ENCODE peak calls at places on chromosomes 4 and X, in six cellular contexts. C is mesothelial cell of epicardium; F is CD8-positive, alpha-beta T cell; O is tibial nerve; X is A549; H is neural crest cell. Z is an unnamed sample.

GRCh38 chrX:151871244-151871643 is 41.4 kb upstream of the MAGEA4 start:
- DNase-seq in X (peak), H (no peak), C (no peak), F (no peak), O (no peak), Z (no peak)

GRCh38 chr4:126957555-126958440 is 675.0 kb upstream of the INTU start:
- DNase-seq in C (no peak), H (no peak), O (no peak), F (no peak), X (no peak), Z (no peak)

GRCh38 chr4:80208606-80209005 is 11.3 kb downstream of the PRDM8 start:
- DNase-seq in C (no peak), X (no peak), O (no peak), H (no peak), F (no peak), Z (no peak)

GRCh38 chr4:106687026-106687425 is 318.4 kb upstream of the GIMD1 start:
- DNase-seq in X (no peak), C (no peak), F (no peak), H (no peak), O (no peak), Z (no peak)

GRCh38 chr4:73021634-73022033 is 47.9 kb downstream of the COX18 start:
- DNase-seq in C (no peak), X (peak), H (no peak), O (no peak), F (no peak), Z (no peak)

GRCh38 chr4:68654946-68655721 is 15.3 kb downstream of the UGT2B15 start:
- DNase-seq in O (no peak), F (no peak), X (no peak), H (no peak), C (no peak), Z (no peak)

GRCh38 chr4:51831133-51831532 is 11.8 kb upstream of the DCUN1D4 start:
- DNase-seq in F (peak), O (peak), C (no peak), H (peak), X (peak), Z (peak)

GRCh38 chr4:6192245-6192644 is 8.1 kb downstream of the JAKMIP1 start:
- DNase-seq in X (no peak), F (no peak), H (no peak), C (no peak), O (no peak), Z (no peak)

GRCh38 chr4:40471923-40472322 is 136.8 kb downstream of the CHRNA9 start:
- DNase-seq in X (no peak), F (no peak), H (no peak), O (no peak), C (no peak), Z (no peak)

GRCh38 chr4:153766758-153767157 is 6.9 kb upstream of the RNF175 start:
- DNase-seq in X (no peak), F (no peak), C (no peak), O (no peak), H (no peak), Z (no peak)

GRCh38 chr4:153765836-153766235 is 6.0 kb upstream of the RNF175 start:
- DNase-seq in H (no peak), C (no peak), F (no peak), O (no peak), X (no peak), Z (no peak)

GRCh38 chr4:153759407-153760226 is at the start of gene RNF175:
- DNase-seq in H (no peak), C (peak), F (no peak), X (no peak), O (no peak), Z (peak)

GRCh38 chr4:153764611-153765368 is 5.0 kb upstream of the RNF175 start:
- DNase-seq in X (no peak), H (no peak), F (no peak), O (no peak), C (no peak), Z (no peak)

GRCh38 chr4:153763404-153763803 is 3.6 kb upstream of the RNF175 start:
- DNase-seq in H (no peak), C (no peak), X (no peak), F (no peak), O (no peak), Z (no peak)
- TF ChIP-seq CTCF in H (peak), C (no peak), X (no peak), F (no peak), O (no peak), Z (peak)

GRCh38 chrX:140360284-140360683 is 144.6 kb downstream of the SOX3 start:
- DNase-seq in F (no peak), X (no peak), C (no peak), O (no peak), H (no peak), Z (no peak)

GRCh38 chrX:140355922-140356321 is 148.9 kb downstream of the SOX3 start:
- DNase-seq in O (no peak), C (no peak), X (no peak), F (no peak), H (no peak), Z (no peak)

DNA sequence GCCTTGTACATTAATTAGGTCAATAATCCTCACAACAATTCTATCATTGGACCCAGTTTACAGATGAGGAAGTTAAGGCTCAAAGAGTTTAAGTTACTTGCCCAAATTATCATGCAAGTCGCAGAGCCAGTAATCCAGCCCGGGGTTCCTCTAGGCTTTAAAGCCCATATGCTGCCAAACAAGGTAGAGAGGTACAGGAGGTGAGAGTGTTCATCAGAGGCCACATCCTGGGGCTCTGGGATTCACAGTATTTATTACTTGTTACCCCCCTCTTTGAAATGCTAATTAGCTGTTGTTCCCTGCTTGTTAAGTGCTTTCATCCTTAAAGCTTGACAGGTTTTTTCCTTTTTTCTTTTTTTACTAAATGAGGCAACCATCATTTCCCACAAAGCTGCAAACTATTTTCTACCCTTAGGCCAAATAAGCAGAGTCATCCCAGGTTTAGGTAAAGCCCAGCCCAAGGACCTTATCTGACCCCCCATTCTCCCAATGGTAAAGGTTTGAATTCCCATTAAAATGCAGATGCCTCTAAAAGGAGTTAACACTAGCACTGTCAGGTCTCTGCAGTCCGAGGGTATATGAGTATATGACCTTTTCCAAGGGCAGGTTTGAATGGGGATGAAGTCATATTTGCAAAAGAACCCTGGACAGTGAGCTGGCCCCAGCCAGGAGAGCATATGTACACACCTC is 150.3 kb downstream of the SOX3 start:
- DNase-seq in C (no peak), H (no peak), X (no peak), F (no peak), O (no peak), Z (no peak)
- TF ChIP-seq CTCF in C (no peak), H (no peak), X (no peak), F (no peak), O (no peak), Z (no peak)

GRCh38 chr4:83074086-83074704 is 39.2 kb downstream of the COPS4 start:
- DNase-seq in O (peak), H (peak), F (peak), C (no peak), X (peak), Z (no peak)
- TF ChIP-seq CTCF in O (peak), H (peak), F (peak), C (peak), X (peak), Z (peak)

GRCh38 chr4:185145572-185145971 is 2.5 kb downstream of the SLC25A4 start:
- DNase-seq in C (no peak), O (no peak), X (no peak), F (no peak), H (no peak), Z (no peak)

GRCh38 chr4:185142911-185143595 is at the start of gene SLC25A4:
- DNase-seq in C (peak), X (peak), H (peak), O (peak), F (peak), Z (peak)

GRCh38 chr4:185142563-185142910 is 529 bp upstream of the SLC25A4 start:
- DNase-seq in C (no peak), H (no peak), O (no peak), X (no peak), F (no peak), Z (no peak)

GRCh38 chr4:185143596-185143969 is 517 bp downstream of the SLC25A4 start:
- DNase-seq in X (peak), C (no peak), O (no peak), F (peak), H (no peak), Z (no peak)

DNA sequence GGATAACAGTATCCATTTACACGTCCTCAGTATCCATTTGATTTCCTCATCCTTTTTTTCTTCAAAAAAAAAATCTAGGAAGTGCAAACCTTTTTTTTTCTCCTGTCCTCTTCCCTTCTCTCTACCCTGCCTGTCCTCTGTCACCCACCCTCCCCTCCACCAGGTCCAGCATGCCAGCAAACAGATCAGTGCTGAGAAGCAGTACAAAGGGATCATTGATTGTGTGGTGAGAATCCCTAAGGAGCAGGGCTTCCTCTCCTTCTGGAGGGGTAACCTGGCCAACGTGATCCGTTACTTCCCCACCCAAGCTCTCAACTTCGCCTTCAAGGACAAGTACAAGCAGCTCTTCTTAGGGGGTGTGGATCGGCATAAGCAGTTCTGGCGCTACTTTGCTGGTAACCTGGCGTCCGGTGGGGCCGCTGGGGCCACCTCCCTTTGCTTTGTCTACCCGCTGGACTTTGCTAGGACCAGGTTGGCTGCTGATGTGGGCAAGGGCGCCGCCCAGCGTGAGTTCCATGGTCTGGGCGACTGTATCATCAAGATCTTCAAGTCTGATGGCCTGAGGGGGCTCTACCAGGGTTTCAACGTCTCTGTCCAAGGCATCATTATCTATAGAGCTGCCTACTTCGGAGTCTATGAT is 1.7 kb downstream of the SLC25A4 start:
- DNase-seq in H (no peak), O (no peak), C (no peak), F (no peak), X (no peak), Z (no peak)
- TF ChIP-seq CTCF in H (no peak), O (no peak), C (no peak), F (no peak), X (no peak), Z (no peak)

GRCh38 chr4:57305836-57306235 is 195.7 kb upstream of the IGFBP7 start:
- DNase-seq in F (no peak), C (no peak), O (no peak), H (no peak), X (no peak), Z (no peak)

GRCh38 chr4:57308301-57308700 is 198.1 kb upstream of the IGFBP7 start:
- DNase-seq in F (no peak), X (no peak), O (no peak), H (no peak), C (no peak), Z (no peak)

GRCh38 chr4:57303012-57303751 is 193.0 kb upstream of the IGFBP7 start:
- DNase-seq in H (no peak), X (peak), O (no peak), C (no peak), F (no peak), Z (no peak)
- TF ChIP-seq CTCF in H (no peak), X (no peak), O (no peak), C (no peak), F (no peak), Z (no peak)

DNA sequence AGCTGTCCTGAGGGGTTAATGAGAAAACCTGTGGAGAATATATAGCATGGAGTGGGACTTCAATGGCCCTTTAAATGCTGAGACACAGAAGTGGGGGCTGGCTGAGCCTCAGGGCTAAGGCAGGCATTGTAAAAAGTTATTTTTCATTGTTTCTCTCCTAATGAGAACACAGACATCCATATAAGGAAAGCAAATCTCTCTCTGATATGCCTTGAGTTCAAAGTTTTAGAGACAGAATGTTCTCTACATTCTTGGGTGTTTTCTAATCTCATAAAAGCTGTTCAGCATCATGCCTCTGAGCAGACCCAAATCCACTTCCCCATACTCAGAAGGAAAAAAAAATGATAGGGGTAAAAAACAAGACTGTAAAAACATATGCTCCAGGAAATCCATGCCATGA is 16.8 kb upstream of the RAB40A start:
- DNase-seq in H (no peak), X (no peak), C (no peak), O (no peak), F (no peak), Z (no peak)
- TF ChIP-seq CTCF in H (no peak), X (no peak), C (no peak), O (no peak), F (no peak), Z (no peak)

DNA sequence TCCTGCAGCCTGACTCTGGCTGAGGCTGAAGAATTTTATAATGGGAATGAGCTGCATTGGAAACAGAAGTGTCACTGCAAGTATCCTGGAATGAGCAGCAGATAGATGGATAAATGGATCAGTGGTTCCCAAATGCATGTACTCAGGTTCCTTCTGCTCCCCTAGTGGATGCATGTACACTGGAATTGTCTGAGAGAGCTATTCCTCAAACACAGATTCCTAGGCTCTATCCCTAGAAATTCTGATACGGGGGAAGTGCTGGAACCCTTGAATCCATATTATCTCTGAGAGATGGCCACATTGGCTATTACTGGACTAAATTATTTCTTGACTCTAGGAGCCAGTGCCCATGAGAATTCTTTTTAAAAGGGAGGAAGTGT is 64.8 kb downstream of the TMEM131L start:
- DNase-seq in X (no peak), H (no peak), C (no peak), O (no peak), F (no peak), Z (no peak)
- TF ChIP-seq CTCF in X (no peak), H (no peak), C (no peak), O (no peak), F (no peak), Z (no peak)

DNA sequence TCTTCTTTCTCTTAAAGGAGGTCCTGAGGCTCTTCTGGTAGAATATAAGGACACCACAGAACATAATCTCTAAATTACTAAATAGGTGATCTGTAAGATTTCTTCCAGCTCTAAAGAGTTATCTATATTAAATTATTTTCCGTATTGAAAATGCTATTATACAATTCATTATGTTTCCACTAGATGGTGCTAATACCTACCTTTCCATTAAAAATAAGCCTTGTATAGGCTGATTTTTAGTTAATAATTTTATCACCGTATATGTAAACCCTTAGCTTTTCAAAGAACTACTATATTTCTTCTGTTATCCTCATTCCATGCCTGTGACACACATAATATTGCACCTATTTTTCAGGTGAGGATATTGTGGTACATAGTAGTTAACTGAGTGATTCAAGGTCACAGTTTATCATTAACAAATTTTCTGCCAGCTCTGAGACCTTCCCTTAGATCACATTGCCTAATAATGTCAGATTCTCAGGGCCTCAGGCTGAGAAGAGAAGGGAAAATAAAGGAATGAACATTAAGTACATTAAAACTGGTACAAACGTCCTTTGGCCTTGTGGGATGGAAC is 138.8 kb downstream of the TEX11 start:
- DNase-seq in O (no peak), C (no peak), F (no peak), H (no peak), X (peak), Z (no peak)
- TF ChIP-seq CTCF in O (peak), C (peak), F (peak), H (peak), X (peak), Z (peak)

GRCh38 chr4:2443986-2444740 is 24.7 kb upstream of the RNF4 start:
- DNase-seq in C (no peak), O (no peak), F (no peak), X (no peak), H (no peak), Z (no peak)

GRCh38 chr4:2443061-2443730 is 24.4 kb downstream of the CFAP99 start:
- DNase-seq in F (no peak), O (no peak), H (no peak), C (no peak), X (no peak), Z (no peak)

GRCh38 chr4:2442175-2442993 is 23.6 kb downstream of the CFAP99 start:
- DNase-seq in X (no peak), O (no peak), C (no peak), F (no peak), H (no peak), Z (no peak)

GRCh38 chr4:2438822-2439718 is 20.3 kb downstream of the CFAP99 start:
- DNase-seq in O (no peak), C (no peak), X (no peak), H (no peak), F (no peak), Z (no peak)

DNA sequence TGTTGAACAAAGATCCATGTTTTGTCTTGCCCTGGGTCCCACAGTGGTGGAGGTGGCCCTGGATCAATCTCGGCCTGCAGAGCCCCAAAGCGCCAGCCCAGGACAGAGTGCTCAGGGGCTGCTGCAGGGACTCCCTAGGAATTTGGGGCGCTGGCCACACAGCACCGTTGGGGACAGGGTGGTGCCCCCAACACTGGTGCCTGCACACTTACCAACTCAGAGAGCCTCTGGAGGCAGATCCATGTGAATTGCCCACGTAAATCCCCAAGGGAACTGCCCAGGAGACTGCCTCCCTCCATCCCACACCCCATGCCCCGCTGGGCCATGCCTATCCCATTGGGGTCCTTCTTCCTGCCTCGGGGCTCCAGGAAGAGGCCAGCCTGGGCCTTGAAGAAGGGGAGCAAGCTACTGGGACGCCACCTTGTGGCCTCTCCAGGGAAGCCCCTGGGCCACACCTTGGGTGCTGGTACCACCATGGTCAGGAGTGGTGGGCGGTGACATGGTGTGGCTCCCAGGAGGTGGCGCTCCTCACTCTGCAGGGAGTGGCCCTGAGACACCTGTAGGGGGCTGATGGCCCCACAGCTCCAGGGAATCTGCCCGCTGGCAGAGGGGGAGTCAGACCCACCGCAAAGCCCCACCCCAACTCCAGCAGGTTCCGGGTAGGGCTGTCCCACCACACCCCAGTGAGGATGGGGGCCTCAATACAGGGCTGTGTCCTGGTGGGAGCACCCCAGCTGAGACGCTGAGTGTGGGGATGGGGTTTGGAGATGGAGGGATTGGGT is 22.8 kb downstream of the CFAP99 start:
- DNase-seq in X (peak), C (no peak), H (peak), O (peak), F (peak), Z (peak)
- TF ChIP-seq CTCF in X (peak), C (peak), H (peak), O (peak), F (peak), Z (peak)

GRCh38 chr4:932713-933070 is 432 bp downstream of the TMEM175 start:
- DNase-seq in X (no peak), H (no peak), F (no peak), O (no peak), C (no peak), Z (no peak)
- TF ChIP-seq CTCF in X (no peak), H (peak), F (no peak), O (no peak), C (no peak), Z (peak)